ENCODE peak calls at places on chromosomes 3 and 15, in nine cellular contexts. One of them, this sample, is unnamed.

GRCh38 chr15:81293728-81294500 is 30.0 kb downstream of the STARD5 start:
- DNase-seq in ovary: no peak
- DNase-seq in IMR-90: no peak
- DNase-seq in A549: no peak
- DNase-seq in uterus: no peak
- DNase-seq in body of pancreas: no peak
- DNase-seq in K562: no peak
- DNase-seq in GM12878: peak; percentile 98
- DNase-seq in lower leg skin: no peak
- DNase-seq in this sample: no peak

GRCh38 chr3:52391096-52391495 is 53.8 kb downstream of the SEMA3G start:
- DNase-seq in body of pancreas: no peak
- DNase-seq in ovary: no peak
- DNase-seq in K562: no peak
- DNase-seq in IMR-90: no peak
- DNase-seq in A549: no peak
- DNase-seq in lower leg skin: no peak
- DNase-seq in GM12878: no peak
- DNase-seq in uterus: no peak
- DNase-seq in this sample: no peak

GRCh38 chr3:105490045-105490444 is 123.3 kb downstream of the ALCAM start:
- DNase-seq in ovary: no peak
- DNase-seq in A549: no peak
- DNase-seq in K562: no peak
- DNase-seq in body of pancreas: no peak
- DNase-seq in lower leg skin: no peak
- DNase-seq in GM12878: no peak
- DNase-seq in uterus: no peak
- DNase-seq in IMR-90: no peak
- DNase-seq in this sample: no peak

GRCh38 chr15:84749111-84749991 is 959 bp downstream of the ZNF592 start:
- DNase-seq in body of pancreas: peak; percentile 59
- DNase-seq in uterus: peak; percentile 40
- DNase-seq in K562: peak; percentile 51
- DNase-seq in ovary: peak; percentile 53
- DNase-seq in lower leg skin: peak; percentile 34
- DNase-seq in A549: no peak
- DNase-seq in IMR-90: no peak
- DNase-seq in GM12878: no peak
- DNase-seq in this sample: no peak

GRCh38 chr3:109973733-109974132 is 636.4 kb upstream of the DPPA4 start:
- DNase-seq in GM12878: no peak
- DNase-seq in K562: no peak
- DNase-seq in lower leg skin: no peak
- DNase-seq in IMR-90: peak; percentile 15
- DNase-seq in body of pancreas: no peak
- DNase-seq in ovary: no peak
- DNase-seq in A549: no peak
- DNase-seq in uterus: no peak
- DNase-seq in this sample: no peak

GRCh38 chr3:146454796-146455195 is 14.6 kb downstream of the PLSCR2 start:
- DNase-seq in GM12878: no peak
- DNase-seq in A549: no peak
- DNase-seq in IMR-90: peak; percentile 27
- DNase-seq in ovary: no peak
- DNase-seq in lower leg skin: no peak
- DNase-seq in body of pancreas: no peak
- DNase-seq in K562: no peak
- DNase-seq in uterus: no peak
- DNase-seq in this sample: no peak

GRCh38 chr15:95520922-95521321 is 809.6 kb upstream of the NR2F2 start:
- DNase-seq in GM12878: no peak
- DNase-seq in uterus: no peak
- DNase-seq in ovary: no peak
- DNase-seq in K562: no peak
- DNase-seq in lower leg skin: no peak
- DNase-seq in A549: no peak
- DNase-seq in IMR-90: no peak
- DNase-seq in body of pancreas: no peak
- DNase-seq in this sample: no peak

GRCh38 chr3:45611619-45612018 is 17.1 kb downstream of the LIMD1 start:
- DNase-seq in ovary: no peak
- DNase-seq in A549: no peak
- DNase-seq in lower leg skin: no peak
- DNase-seq in K562: no peak
- DNase-seq in GM12878: no peak
- DNase-seq in IMR-90: no peak
- DNase-seq in body of pancreas: peak; percentile 49
- DNase-seq in uterus: no peak
- DNase-seq in this sample: no peak

DNA sequence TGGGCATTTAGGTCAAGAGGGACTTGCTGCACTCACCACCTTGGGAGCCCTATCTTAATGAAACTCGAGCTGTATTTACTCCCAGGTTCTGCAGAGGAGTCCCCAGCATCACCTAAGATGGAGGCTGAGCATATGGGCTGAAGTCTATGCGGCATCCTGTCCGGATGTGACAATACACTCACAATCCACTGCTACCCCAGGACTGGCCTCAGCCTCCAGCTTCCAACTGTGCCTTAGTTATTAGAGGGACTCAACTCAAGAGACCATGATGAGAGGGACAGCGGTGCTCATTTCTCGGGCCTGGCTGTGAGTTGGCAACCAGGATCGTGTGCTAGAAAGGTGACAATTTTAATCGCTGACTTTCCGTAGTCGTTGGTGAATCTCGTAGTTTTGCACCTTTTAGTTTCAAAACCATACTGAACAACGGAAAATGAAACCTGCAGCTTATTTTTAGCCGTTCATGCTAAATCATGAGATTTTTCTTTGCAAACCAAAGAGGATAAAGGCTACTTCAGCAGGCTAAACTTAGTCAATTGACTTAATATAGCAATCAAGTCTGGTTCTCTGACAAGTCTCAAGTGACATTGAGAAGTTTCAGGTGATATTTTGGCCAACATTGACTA is 11.1 kb downstream of the ZBTB38 start:
- DNase-seq in body of pancreas: no peak
- DNase-seq in A549: no peak
- DNase-seq in lower leg skin: no peak
- DNase-seq in ovary: no peak
- DNase-seq in uterus: no peak
- DNase-seq in GM12878: peak; percentile 95
- DNase-seq in IMR-90: no peak
- DNase-seq in K562: no peak
- DNase-seq in this sample: no peak
- TF ChIP-seq POLR2A in body of pancreas: no peak
- TF ChIP-seq POLR2A in A549: no peak
- TF ChIP-seq POLR2A in lower leg skin: no peak
- TF ChIP-seq POLR2A in ovary: no peak
- TF ChIP-seq POLR2A in uterus: no peak
- TF ChIP-seq POLR2A in GM12878: peak; percentile 68
- TF ChIP-seq POLR2A in IMR-90: no peak
- TF ChIP-seq POLR2A in K562: no peak
- TF ChIP-seq POLR2A in this sample: no peak

GRCh38 chr3:42010530-42010929 is 48.6 kb upstream of the ULK4 start:
- DNase-seq in K562: no peak
- DNase-seq in IMR-90: no peak
- DNase-seq in A549: no peak
- DNase-seq in uterus: no peak
- DNase-seq in body of pancreas: peak; percentile 29
- DNase-seq in GM12878: no peak
- DNase-seq in ovary: no peak
- DNase-seq in lower leg skin: no peak
- DNase-seq in this sample: no peak

GRCh38 chr3:42005426-42005825 is 43.5 kb upstream of the ULK4 start:
- DNase-seq in uterus: no peak
- DNase-seq in GM12878: no peak
- DNase-seq in IMR-90: no peak
- DNase-seq in lower leg skin: no peak
- DNase-seq in ovary: no peak
- DNase-seq in K562: no peak
- DNase-seq in body of pancreas: no peak
- DNase-seq in A549: no peak
- DNase-seq in this sample: no peak

GRCh38 chr3:42009456-42009855 is 47.6 kb upstream of the ULK4 start:
- DNase-seq in uterus: no peak
- DNase-seq in ovary: no peak
- DNase-seq in A549: no peak
- DNase-seq in K562: no peak
- DNase-seq in body of pancreas: no peak
- DNase-seq in lower leg skin: no peak
- DNase-seq in IMR-90: no peak
- DNase-seq in GM12878: no peak
- DNase-seq in this sample: no peak

GRCh38 chr3:42012378-42012934 is 50.6 kb upstream of the ULK4 start:
- DNase-seq in IMR-90: no peak
- DNase-seq in A549: no peak
- DNase-seq in body of pancreas: no peak
- DNase-seq in lower leg skin: no peak
- DNase-seq in K562: no peak
- DNase-seq in ovary: no peak
- DNase-seq in GM12878: no peak
- DNase-seq in uterus: no peak
- DNase-seq in this sample: no peak

DNA sequence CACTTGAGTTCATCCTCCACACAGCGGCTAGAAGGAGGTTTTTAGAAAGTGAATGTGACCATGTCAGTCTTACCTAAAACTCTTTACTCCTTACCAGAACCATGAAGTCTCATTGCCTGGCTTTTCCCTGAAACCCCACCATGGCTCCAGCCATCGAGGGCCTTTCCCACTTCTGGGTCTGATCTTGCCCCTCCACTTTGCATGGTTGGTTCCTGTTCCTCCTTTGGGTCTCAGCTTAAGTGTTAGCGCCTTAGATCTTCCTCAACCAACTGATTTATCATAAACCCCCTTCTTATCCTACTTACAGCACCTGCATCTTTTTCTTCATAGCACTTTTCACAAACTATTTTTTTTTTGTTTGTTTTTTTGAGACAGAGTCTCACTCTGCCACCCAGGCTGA is 45.9 kb upstream of the ULK4 start:
- DNase-seq in K562: no peak
- DNase-seq in lower leg skin: no peak
- DNase-seq in GM12878: no peak
- DNase-seq in ovary: no peak
- DNase-seq in A549: no peak
- DNase-seq in IMR-90: no peak
- DNase-seq in body of pancreas: no peak
- DNase-seq in uterus: no peak
- DNase-seq in this sample: no peak
- TF ChIP-seq POLR2A in K562: no peak
- TF ChIP-seq POLR2A in lower leg skin: no peak
- TF ChIP-seq POLR2A in GM12878: no peak
- TF ChIP-seq POLR2A in ovary: no peak
- TF ChIP-seq POLR2A in A549: no peak
- TF ChIP-seq POLR2A in IMR-90: no peak
- TF ChIP-seq POLR2A in body of pancreas: no peak
- TF ChIP-seq POLR2A in uterus: no peak
- TF ChIP-seq POLR2A in this sample: no peak

GRCh38 chr3:188937389-188937788 is 234.4 kb upstream of the TPRG1 start:
- DNase-seq in lower leg skin: no peak
- DNase-seq in A549: no peak
- DNase-seq in K562: no peak
- DNase-seq in uterus: no peak
- DNase-seq in GM12878: no peak
- DNase-seq in ovary: no peak
- DNase-seq in IMR-90: peak; percentile 11
- DNase-seq in body of pancreas: no peak
- DNase-seq in this sample: no peak

GRCh38 chr3:188940213-188940914 is 231.4 kb upstream of the TPRG1 start:
- DNase-seq in GM12878: no peak
- DNase-seq in body of pancreas: no peak
- DNase-seq in ovary: no peak
- DNase-seq in IMR-90: no peak
- DNase-seq in A549: no peak
- DNase-seq in K562: no peak
- DNase-seq in lower leg skin: no peak
- DNase-seq in uterus: peak; percentile 38
- DNase-seq in this sample: no peak

GRCh38 chr3:188941103-188941502 is 230.7 kb upstream of the TPRG1 start:
- DNase-seq in lower leg skin: no peak
- DNase-seq in body of pancreas: no peak
- DNase-seq in GM12878: no peak
- DNase-seq in uterus: no peak
- DNase-seq in K562: no peak
- DNase-seq in ovary: no peak
- DNase-seq in A549: no peak
- DNase-seq in IMR-90: no peak
- DNase-seq in this sample: no peak

GRCh38 chr3:188939799-188940198 is 232.0 kb upstream of the TPRG1 start:
- DNase-seq in body of pancreas: no peak
- DNase-seq in uterus: no peak
- DNase-seq in lower leg skin: no peak
- DNase-seq in A549: no peak
- DNase-seq in GM12878: no peak
- DNase-seq in ovary: no peak
- DNase-seq in K562: no peak
- DNase-seq in IMR-90: no peak
- DNase-seq in this sample: no peak

DNA sequence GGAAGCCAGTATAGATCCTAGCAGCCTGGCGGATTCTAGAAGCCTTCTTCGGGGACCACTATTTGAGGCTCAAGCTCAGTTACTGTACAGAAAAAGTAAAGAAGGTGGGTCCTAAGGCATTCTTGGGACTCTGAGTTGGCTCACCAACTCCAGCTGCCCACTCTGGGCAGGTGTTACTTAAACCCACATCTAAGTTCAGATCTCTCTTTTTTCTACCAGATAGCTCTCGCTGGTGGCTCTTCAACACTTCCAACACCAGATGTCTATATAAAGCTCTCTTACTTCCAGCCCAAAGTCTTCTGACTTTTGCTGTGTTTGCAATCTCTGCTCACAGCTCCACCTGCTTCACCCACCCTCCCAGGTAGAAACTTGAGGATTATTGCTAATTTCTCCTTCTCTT is 232.8 kb upstream of the TPRG1 start:
- DNase-seq in A549: no peak
- DNase-seq in uterus: no peak
- DNase-seq in lower leg skin: no peak
- DNase-seq in ovary: no peak
- DNase-seq in GM12878: no peak
- DNase-seq in body of pancreas: no peak
- DNase-seq in IMR-90: no peak
- DNase-seq in K562: no peak
- DNase-seq in this sample: no peak
- TF ChIP-seq POLR2A in A549: no peak
- TF ChIP-seq POLR2A in uterus: no peak
- TF ChIP-seq POLR2A in lower leg skin: no peak
- TF ChIP-seq POLR2A in ovary: no peak
- TF ChIP-seq POLR2A in GM12878: no peak
- TF ChIP-seq POLR2A in body of pancreas: no peak
- TF ChIP-seq POLR2A in IMR-90: no peak
- TF ChIP-seq POLR2A in K562: no peak
- TF ChIP-seq POLR2A in this sample: no peak

DNA sequence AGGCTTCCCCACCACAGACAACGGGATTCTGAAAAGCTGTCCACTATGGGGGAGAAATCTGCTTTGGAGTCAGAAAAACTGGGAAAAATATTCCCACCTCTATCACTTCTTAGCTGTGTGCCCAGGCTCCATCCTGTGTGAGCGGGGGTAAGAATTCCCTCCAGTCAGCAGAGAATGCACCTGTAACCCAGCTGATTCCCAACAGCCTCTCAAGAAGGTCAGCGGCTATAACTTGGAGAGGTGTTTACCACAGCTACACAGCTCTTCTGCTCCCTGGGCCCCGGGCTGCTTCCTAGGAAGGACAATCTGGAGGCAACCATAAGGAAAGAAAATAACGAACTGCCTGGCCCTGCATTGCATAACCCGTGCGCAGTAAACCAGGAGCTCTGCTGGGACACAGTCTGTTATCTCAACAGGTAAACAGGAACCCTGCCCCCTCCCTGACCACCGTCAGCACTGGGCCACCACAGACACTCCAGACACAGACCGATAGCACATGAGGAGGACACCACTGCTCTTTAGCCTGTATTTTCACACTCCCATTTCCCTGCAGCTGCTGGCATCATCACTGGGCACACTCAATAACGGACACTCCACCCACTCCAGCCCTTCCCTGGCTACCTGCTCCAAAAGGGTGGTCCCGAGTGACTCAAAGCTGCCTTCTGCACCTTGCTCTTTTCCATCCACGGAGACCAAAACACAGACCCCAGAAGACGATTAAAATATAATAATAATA is 2.1 kb downstream of the RAB43 start:
- DNase-seq in K562: peak; percentile 33
- DNase-seq in ovary: no peak
- DNase-seq in uterus: no peak
- DNase-seq in IMR-90: no peak
- DNase-seq in lower leg skin: no peak
- DNase-seq in body of pancreas: peak; percentile 70
- DNase-seq in A549: no peak
- DNase-seq in GM12878: no peak
- DNase-seq in this sample: no peak
- TF ChIP-seq POLR2A in K562: no peak
- TF ChIP-seq POLR2A in ovary: no peak
- TF ChIP-seq POLR2A in uterus: no peak
- TF ChIP-seq POLR2A in IMR-90: no peak
- TF ChIP-seq POLR2A in lower leg skin: no peak
- TF ChIP-seq POLR2A in body of pancreas: peak; percentile 44
- TF ChIP-seq POLR2A in A549: no peak
- TF ChIP-seq POLR2A in GM12878: no peak
- TF ChIP-seq POLR2A in this sample: no peak

This sample was measured in H54.